ENCODE peak calls at places on chromosomes 13 and 19, in four cellular contexts. One of them, this sample, is unnamed.

GRCh38 chr19:7975037-7975436 is 30.4 kb downstream of the ELAVL1 start:
- DNase-seq in BE2C: no peak
- DNase-seq in upper lobe of left lung: no peak
- DNase-seq in NCI-H774: no peak
- DNase-seq in this sample: no peak

GRCh38 chr19:36013280-36014028 is 559 bp downstream of the ALKBH6 start:
- DNase-seq in BE2C: no peak
- DNase-seq in upper lobe of left lung: no peak
- DNase-seq in NCI-H774: no peak
- DNase-seq in this sample: no peak

GRCh38 chr13:73607489-73608156 is 526.6 kb downstream of the KLF12 start:
- DNase-seq in BE2C: no peak
- DNase-seq in upper lobe of left lung: no peak
- DNase-seq in NCI-H774: peak; percentile 82
- DNase-seq in this sample: peak; percentile 53

GRCh38 chr19:50703915-50704548 is 15.6 kb downstream of the SHANK1 start:
- DNase-seq in BE2C: peak; percentile 68
- DNase-seq in upper lobe of left lung: no peak
- DNase-seq in NCI-H774: no peak
- DNase-seq in this sample: no peak

GRCh38 chr19:31715249-31715944 is 366.2 kb upstream of the TSHZ3 start:
- DNase-seq in BE2C: no peak
- DNase-seq in upper lobe of left lung: peak; percentile 47
- DNase-seq in NCI-H774: no peak
- DNase-seq in this sample: no peak

GRCh38 chr19:10491472-10492047 is 11.6 kb downstream of the KEAP1 start:
- DNase-seq in BE2C: no peak
- DNase-seq in upper lobe of left lung: peak; percentile 85
- DNase-seq in NCI-H774: no peak
- DNase-seq in this sample: no peak

GRCh38 chr13:109610517-109610916 is 175.9 kb downstream of the IRS2 start:
- DNase-seq in BE2C: peak; percentile 61
- DNase-seq in upper lobe of left lung: no peak
- DNase-seq in NCI-H774: no peak
- DNase-seq in this sample: no peak

GRCh38 chr13:33125821-33126570 is 109.8 kb downstream of the KL start:
- DNase-seq in BE2C: peak; percentile 59
- DNase-seq in upper lobe of left lung: no peak
- DNase-seq in NCI-H774: no peak
- DNase-seq in this sample: no peak

GRCh38 chr19:14118165-14119051 is 846 bp upstream of the PRKACA start:
- DNase-seq in BE2C: peak; percentile 34
- DNase-seq in upper lobe of left lung: no peak
- DNase-seq in NCI-H774: peak; percentile 91
- DNase-seq in this sample: no peak

GRCh38 chr19:4379383-4380253 is 20.7 kb downstream of the SH3GL1 start:
- DNase-seq in BE2C: no peak
- DNase-seq in upper lobe of left lung: peak; percentile 45
- DNase-seq in NCI-H774: no peak
- DNase-seq in this sample: no peak

This sample was measured in NCI-H2029 treated with DMSO at 0.1 percent for 48 hours.